ENCODE peak calls at places on chromosomes 6 and 20, in nine cellular contexts. H is spleen, U is thoracic aorta, A is breast epithelium, E is GM06990, N is bronchial epithelial cell, S is body of pancreas, F is transverse colon, M is lower lobe of right lung. L is an unnamed sample.

GRCh38 chr20:59123011-59123676 is 40.5 kb upstream of the ZNF831 start:
- DNase-seq in H (peak; percentile 86), U (no peak), A (no peak), E (no peak), N (no peak), S (no peak), F (peak; percentile 21), M (no peak), L (no peak)

GRCh38 chr20:35610833-35611427 is 4.7 kb upstream of the SPAG4 start:
- DNase-seq in H (no peak), U (no peak), A (no peak), E (no peak), N (no peak), S (no peak), F (no peak), M (no peak), L (no peak)

GRCh38 chr20:23622839-23623343 is 14.9 kb downstream of the CST3 start:
- DNase-seq in H (no peak), U (no peak), A (no peak), E (peak; percentile 47), N (peak; percentile 84), S (no peak), F (peak; percentile 68), M (peak; percentile 67), L (no peak)

GRCh38 chr6:114564302-114564933 is 221.6 kb upstream of the HS3ST5 start:
- DNase-seq in H (no peak), U (no peak), A (no peak), E (no peak), N (no peak), S (no peak), F (no peak), M (no peak), L (no peak)

GRCh38 chr20:57547250-57547649 is 13.7 kb upstream of the PCK1 start:
- DNase-seq in H (no peak), U (no peak), A (no peak), E (no peak), N (peak; percentile 51), S (no peak), F (no peak), M (no peak), L (no peak)

GRCh38 chr6:123808556-123808955 is 4.9 kb downstream of the NKAIN2 start:
- DNase-seq in H (no peak), U (no peak), A (no peak), E (no peak), N (peak; percentile 47), S (no peak), F (no peak), M (no peak), L (no peak)

GRCh38 chr20:36644713-36645109 is 1.3 kb downstream of the SLA2 start:
- DNase-seq in H (no peak), U (no peak), A (no peak), E (no peak), N (no peak), S (no peak), F (no peak), M (no peak), L (no peak)

GRCh38 chr20:57056651-57057050 is 209.8 kb downstream of the BMP7 start:
- DNase-seq in H (no peak), U (no peak), A (no peak), E (no peak), N (no peak), S (no peak), F (no peak), M (no peak), L (no peak)

GRCh38 chr6:144077881-144078280 is 17.5 kb downstream of the SF3B5 start:
- DNase-seq in H (no peak), U (no peak), A (no peak), E (no peak), N (no peak), S (no peak), F (no peak), M (no peak), L (no peak)

GRCh38 chr20:8933391-8933807 is 135.5 kb upstream of the PLCB4 start:
- DNase-seq in H (no peak), U (no peak), A (no peak), E (no peak), N (no peak), S (no peak), F (no peak), M (no peak), L (no peak)

GRCh38 chr20:10857362-10858070 is 183.7 kb upstream of the JAG1 start:
- DNase-seq in H (no peak), U (peak; percentile 5), A (no peak), E (no peak), N (peak; percentile 87), S (peak; percentile 13), F (peak; percentile 59), M (no peak), L (no peak)

GRCh38 chr6:16154904-16155303 is 26.0 kb downstream of the MYLIP start:
- DNase-seq in H (no peak), U (no peak), A (no peak), E (no peak), N (peak; percentile 54), S (no peak), F (no peak), M (no peak), L (no peak)

GRCh38 chr6:77666340-77666739 is 13.5 kb downstream of the MEI4 start:
- DNase-seq in H (no peak), U (no peak), A (no peak), E (no peak), N (no peak), S (no peak), F (no peak), M (no peak), L (no peak)

DNA sequence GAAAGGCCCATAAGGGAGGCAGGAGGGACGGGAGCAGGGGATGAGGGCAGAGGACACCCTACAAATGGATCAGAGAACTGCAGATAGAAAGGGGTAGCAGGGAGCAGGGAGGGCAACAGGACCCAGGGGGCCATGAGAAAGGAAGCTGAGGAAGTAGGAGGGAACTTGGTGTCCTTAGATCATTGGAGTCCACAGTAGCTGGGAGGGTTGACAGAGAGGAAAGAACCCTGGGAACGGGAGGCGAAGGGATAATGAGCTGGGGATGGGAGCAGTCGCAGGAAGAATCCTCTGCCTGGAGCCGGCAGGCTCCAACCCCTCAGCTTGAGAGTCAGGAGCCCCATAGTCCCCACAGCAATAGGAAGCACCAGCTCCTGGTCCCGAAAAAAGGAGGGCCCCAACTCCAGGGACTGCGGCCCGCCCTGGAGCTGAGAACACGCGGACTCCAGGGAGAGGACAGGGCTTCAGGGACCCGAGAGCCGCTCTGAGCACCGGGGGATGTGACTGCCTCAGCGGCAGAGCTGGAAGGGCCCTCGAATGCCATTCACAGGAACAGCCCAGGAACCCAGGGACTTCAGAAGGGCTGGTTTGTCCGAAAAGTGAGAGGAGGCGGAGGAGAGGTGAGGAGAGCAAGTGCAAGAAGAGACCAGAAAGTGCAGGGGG is 32.7 kb downstream of the HLA-A start:
- DNase-seq in H (no peak), U (no peak), A (no peak), E (no peak), N (no peak), S (no peak), F (no peak), M (no peak), L (no peak)
- H3K36me3 ChIP-seq in H (no peaks in the 10 kb centered on the region), U (no peaks in the 10 kb centered on the region), A (no peaks in the 10 kb centered on the region), E (no peaks in the 10 kb centered on the region), N (no peaks in the 10 kb centered on the region), S (no peaks in the 10 kb centered on the region), F (no peaks in the 10 kb centered on the region), M (no peaks in the 10 kb centered on the region), L (no peaks in the 10 kb centered on the region)

GRCh38 chr20:4922186-4922585 is 79.1 kb downstream of the SLC23A2 start:
- DNase-seq in H (no peak), U (no peak), A (no peak), E (no peak), N (no peak), S (no peak), F (no peak), M (no peak), L (no peak)
- H3K36me3 ChIP-seq in H (no peaks in the 10 kb centered on the region), U (no peaks in the 10 kb centered on the region), A (no peaks in the 10 kb centered on the region), E (no peaks in the 10 kb centered on the region), N (no peaks in the 10 kb centered on the region), S (no peaks in the 10 kb centered on the region), F (no peaks in the 10 kb centered on the region), M (peaks cover 4% of the 10 kb centered on the region), L (no peaks in the 10 kb centered on the region)

GRCh38 chr6:13296536-13296997 is 31.8 kb downstream of the TBC1D7 start:
- DNase-seq in H (no peak), U (no peak), A (no peak), E (no peak), N (no peak), S (no peak), F (no peak), M (no peak), L (no peak)
- H3K36me3 ChIP-seq in H (no peaks in the 10 kb centered on the region), U (peaks cover 11% of the 10 kb centered on the region), A (no peaks in the 10 kb centered on the region), E (peaks cover 30% of the 10 kb centered on the region), N (peaks cover 16% of the 10 kb centered on the region), S (no peaks in the 10 kb centered on the region), F (no peaks in the 10 kb centered on the region), M (peaks cover 83% of the 10 kb centered on the region), L (peaks cover 10% of the 10 kb centered on the region)

DNA sequence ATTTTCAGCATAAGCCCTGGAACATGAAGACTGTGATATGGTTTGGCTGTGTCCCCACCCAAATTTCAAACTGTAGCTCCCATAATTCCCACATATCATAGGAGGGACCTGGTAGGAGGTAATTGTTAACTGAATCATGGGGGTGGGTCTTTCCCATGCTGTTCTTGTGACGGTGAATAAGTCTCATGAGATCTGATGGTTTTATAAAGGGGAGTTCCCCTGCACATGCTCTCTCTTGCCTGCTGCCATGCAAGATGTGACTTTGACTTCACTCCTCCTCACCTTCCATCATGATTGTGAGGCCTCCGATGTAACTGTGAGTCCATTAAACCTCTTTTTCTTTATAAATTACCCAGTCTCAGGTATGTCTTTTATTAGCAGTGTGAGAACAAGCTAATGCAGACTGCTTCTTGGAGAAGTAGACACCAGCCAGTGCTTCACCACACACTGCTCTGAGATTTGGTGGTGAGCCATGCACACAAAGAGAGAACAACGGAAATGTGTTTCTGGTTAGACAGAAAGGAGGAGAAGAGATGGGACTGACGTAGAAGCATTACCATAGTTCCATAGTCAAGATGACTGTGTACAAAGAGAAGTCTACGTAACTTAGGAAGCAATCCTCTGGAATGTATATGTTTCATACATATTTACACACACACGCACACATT is 97.8 kb downstream of the BACH2 start:
- DNase-seq in H (no peak), U (no peak), A (no peak), E (no peak), N (no peak), S (no peak), F (no peak), M (no peak), L (no peak)
- H3K36me3 ChIP-seq in H (no peaks in the 10 kb centered on the region), U (no peaks in the 10 kb centered on the region), A (no peaks in the 10 kb centered on the region), E (no peaks in the 10 kb centered on the region), N (no peaks in the 10 kb centered on the region), S (no peaks in the 10 kb centered on the region), F (no peaks in the 10 kb centered on the region), M (no peaks in the 10 kb centered on the region), L (no peaks in the 10 kb centered on the region)

DNA sequence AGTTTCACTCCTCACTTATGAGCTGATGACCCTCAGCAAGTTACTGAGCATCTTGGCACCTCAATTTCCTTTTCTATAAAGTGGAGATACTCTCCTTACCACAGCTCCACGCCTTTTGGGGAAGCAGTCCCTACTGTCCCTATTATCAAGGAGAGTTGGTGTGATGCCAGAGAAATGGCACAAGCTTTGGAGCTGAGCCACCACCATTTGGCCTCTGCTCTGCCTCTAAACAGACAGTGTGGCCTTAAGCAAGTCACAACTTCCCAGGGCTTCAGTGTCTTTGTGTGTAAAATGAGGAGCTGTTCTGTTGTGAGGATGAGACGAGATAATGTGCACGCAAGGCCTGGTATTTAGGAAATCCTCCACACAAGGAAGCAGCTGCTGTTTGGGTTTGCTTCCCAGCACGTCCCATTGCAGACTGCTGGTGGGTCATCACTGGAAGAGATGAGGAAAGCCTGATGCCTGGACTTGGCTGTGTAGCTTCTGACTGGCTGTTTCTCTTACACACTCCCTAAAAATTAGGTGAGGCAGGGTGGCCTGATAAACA is 18.5 kb downstream of the NSFL1C start:
- DNase-seq in H (no peak), U (no peak), A (no peak), E (no peak), N (no peak), S (no peak), F (no peak), M (no peak), L (no peak)
- H3K36me3 ChIP-seq in H (peaks cover 28% of the 10 kb centered on the region), U (peaks cover 77% of the 10 kb centered on the region), A (peaks cover 47% of the 10 kb centered on the region), E (peaks cover 40% of the 10 kb centered on the region), N (peaks cover 60% of the 10 kb centered on the region), S (peaks cover 22% of the 10 kb centered on the region), F (peaks cover 3% of the 10 kb centered on the region), M (peaks cover 100% of the 10 kb centered on the region), L (peaks cover 79% of the 10 kb centered on the region)